ENCODE peak calls at places on chromosomes 3 and 15, in eight cellular contexts. X is SJSA1; H is upper lobe of left lung; N is CD4-positive, CD25-positive, alpha-beta regulatory T cell; T is pancreas; R is fibroblast of lung; L is esophagus squamous epithelium; M is heart right ventricle. Y is an unnamed sample.

GRCh38 chr3:177591371-177591770 is 394.1 kb upstream of the TBL1XR1 start:
- DNase-seq in X (no peak), H (peak; percentile 65), N (no peak), T (no peak), R (no peak), L (no peak), M (no peak), Y (no peak)

GRCh38 chr3:23810342-23811116 is 4.8 kb downstream of the UBE2E1 start:
- DNase-seq in X (no peak), H (peak; percentile 45), N (peak; percentile 20), T (peak; percentile 87), R (peak; percentile 37), L (no peak), M (peak; percentile 48), Y (peak; percentile 47)

GRCh38 chr3:187186801-187187421 is 10.4 kb upstream of the RTP1 start:
- DNase-seq in X (peak; percentile 47), H (peak; percentile 63), N (no peak), T (no peak), R (peak; percentile 84), L (no peak), M (peak; percentile 77), Y (peak; percentile 96)

GRCh38 chr15:54045397-54045796 is 67.2 kb downstream of the UNC13C start:
- DNase-seq in X (no peak), H (no peak), N (no peak), T (no peak), R (no peak), L (no peak), M (no peak), Y (no peak)

GRCh38 chr3:185152433-185153169 is at the start of gene C3orf70:
- DNase-seq in X (peak; percentile 44), H (peak; percentile 32), N (no peak), T (peak; percentile 76), R (peak; percentile 58), L (no peak), M (peak; percentile 67), Y (peak; percentile 72)

GRCh38 chr15:59801649-59802048 is 112.5 kb upstream of the BNIP2 start:
- DNase-seq in X (no peak), H (no peak), N (no peak), T (no peak), R (no peak), L (no peak), M (no peak), Y (no peak)

GRCh38 chr3:134346744-134347143 is 27.5 kb downstream of the AMOTL2 start:
- DNase-seq in X (no peak), H (no peak), N (no peak), T (no peak), R (no peak), L (no peak), M (no peak), Y (no peak)

GRCh38 chr3:153028336-153028735 is 133.7 kb upstream of the RAP2B start:
- DNase-seq in X (no peak), H (no peak), N (no peak), T (no peak), R (peak; percentile 17), L (no peak), M (no peak), Y (no peak)

GRCh38 chr3:58293516-58293915 is 12.5 kb upstream of the RPP14 start:
- DNase-seq in X (no peak), H (no peak), N (no peak), T (no peak), R (no peak), L (no peak), M (no peak), Y (no peak)

GRCh38 chr15:44101286-44101685 is 93.8 kb downstream of the FRMD5 start:
- DNase-seq in X (peak; percentile 25), H (no peak), N (no peak), T (no peak), R (peak; percentile 9), L (no peak), M (no peak), Y (no peak)

GRCh38 chr3:129019266-129019665 is 18.2 kb downstream of the EFCC1 start:
- DNase-seq in X (peak; percentile 84), H (no peak), N (no peak), T (no peak), R (no peak), L (no peak), M (no peak), Y (no peak)

GRCh38 chr15:48332642-48333034 is 1.4 kb downstream of the DUT start:
- DNase-seq in X (no peak), H (no peak), N (no peak), T (no peak), R (no peak), L (no peak), M (no peak), Y (no peak)

GRCh38 chr3:37417297-37418082 is 243.1 kb upstream of the LRRFIP2 start:
- DNase-seq in X (no peak), H (no peak), N (no peak), T (no peak), R (no peak), L (no peak), M (no peak), Y (no peak)

GRCh38 chr15:55737373-55737772 is 5.6 kb downstream of the PRTG start:
- DNase-seq in X (no peak), H (no peak), N (no peak), T (no peak), R (no peak), L (no peak), M (peak; percentile 20), Y (no peak)

GRCh38 chr3:72171946-72172345 is 387.0 kb upstream of the PROK2 start:
- DNase-seq in X (no peak), H (no peak), N (no peak), T (no peak), R (no peak), L (no peak), M (peak; percentile 40), Y (no peak)

GRCh38 chr3:174957581-174958001 is 98.5 kb downstream of the NAALADL2 start:
- DNase-seq in X (peak; percentile 21), H (no peak), N (no peak), T (no peak), R (peak; percentile 33), L (no peak), M (no peak), Y (no peak)

GRCh38 chr3:23075478-23075877 is 127.6 kb upstream of the UBE2E2 start:
- DNase-seq in X (peak; percentile 67), H (no peak), N (no peak), T (no peak), R (peak; percentile 67), L (no peak), M (no peak), Y (no peak)

DNA sequence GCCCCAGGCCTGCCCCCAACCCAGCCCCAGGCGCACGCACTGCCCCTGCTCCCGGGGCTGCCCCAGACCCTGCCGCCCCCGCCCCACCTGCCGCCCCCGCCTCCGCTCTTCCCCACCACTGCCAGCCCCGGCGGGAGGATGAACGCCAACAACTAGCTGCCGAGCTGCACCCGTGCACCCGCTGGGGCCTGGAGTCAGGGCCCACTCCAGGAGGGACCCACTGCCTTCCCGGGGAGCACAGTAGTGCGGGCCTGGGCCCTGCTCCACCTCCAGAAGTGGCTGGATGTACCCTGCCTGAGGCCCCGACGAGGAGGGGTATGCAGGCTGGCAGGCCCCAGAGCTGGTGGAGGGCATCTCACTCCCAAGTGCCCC is 10.9 kb downstream of the ZBTB47 start:
- DNase-seq in X (no peak), H (no peak), N (no peak), T (peak; percentile 72), R (no peak), L (no peak), M (no peak), Y (no peak)
- H3K9me3 ChIP-seq in X (no peaks in the 10 kb centered on the region), H (no peaks in the 10 kb centered on the region), N (no peaks in the 10 kb centered on the region), T (no peaks in the 10 kb centered on the region), R (no peaks in the 10 kb centered on the region), L (no peaks in the 10 kb centered on the region), M (no peaks in the 10 kb centered on the region), Y (no peaks in the 10 kb centered on the region)

DNA sequence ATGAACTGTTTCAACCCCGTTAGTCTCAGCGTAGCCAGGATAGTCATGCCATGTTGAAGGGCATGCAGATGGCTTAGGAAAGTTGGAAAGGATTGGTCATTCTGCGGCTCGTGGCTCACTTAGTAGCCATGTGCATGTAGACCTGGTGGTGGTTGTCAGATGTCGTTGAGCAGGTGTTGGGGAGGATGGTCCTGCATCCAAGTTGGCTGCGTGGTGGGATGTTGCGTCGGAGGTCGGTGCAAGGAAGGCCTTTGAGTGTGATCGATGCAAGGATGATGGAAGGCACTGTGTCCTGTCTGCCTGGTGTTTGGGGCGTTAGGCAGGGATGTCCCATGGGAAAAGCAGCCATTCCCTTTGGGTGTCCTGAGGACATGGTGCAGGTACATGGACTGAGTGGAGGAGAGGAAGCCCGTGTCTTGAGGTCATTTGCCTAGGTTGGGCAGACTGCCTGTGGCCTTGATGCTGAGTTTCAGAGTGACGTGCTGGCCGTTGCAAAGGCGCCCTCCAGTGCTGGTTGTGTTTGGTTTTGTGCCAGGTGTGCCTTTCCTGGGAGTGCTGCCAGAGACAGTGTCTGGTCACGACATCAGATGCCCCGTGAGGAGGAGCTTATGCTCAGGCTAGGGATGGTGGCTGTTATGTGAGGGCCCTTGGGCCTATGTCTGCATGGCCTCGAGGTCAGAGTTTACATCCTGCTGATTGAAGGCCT is 103.4 kb downstream of the SNRPN start:
- DNase-seq in X (no peak), H (peak; percentile 12), N (no peak), T (no peak), R (no peak), L (no peak), M (no peak), Y (no peak)
- H3K9me3 ChIP-seq in X (peaks cover 61% of the 10 kb centered on the region), H (peaks cover 100% of the 10 kb centered on the region), N (peaks cover 100% of the 10 kb centered on the region), T (peaks cover 21% of the 10 kb centered on the region), R (peaks cover 32% of the 10 kb centered on the region), L (peaks cover 100% of the 10 kb centered on the region), M (peaks cover 100% of the 10 kb centered on the region), Y (peaks cover 5% of the 10 kb centered on the region)

DNA sequence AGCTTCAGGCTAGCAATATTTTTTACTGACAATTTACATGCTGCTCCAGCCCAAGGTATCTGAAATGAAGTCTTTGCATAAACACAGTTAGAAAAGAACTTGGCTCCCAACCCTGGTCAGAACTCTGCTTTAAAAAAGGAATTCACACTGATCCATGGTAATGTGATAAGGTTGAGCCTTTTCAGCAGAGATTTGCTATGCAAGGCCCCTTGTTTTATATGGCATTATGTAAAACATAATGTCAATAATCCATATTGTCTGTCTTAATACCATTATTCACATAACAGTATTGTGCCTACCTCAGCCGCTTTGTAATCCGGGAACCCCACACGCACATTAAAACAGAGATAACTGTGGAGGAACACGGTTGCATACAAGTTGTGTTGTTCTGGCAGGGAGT is 55.6 kb upstream of the CHL1 start:
- DNase-seq in X (no peak), H (no peak), N (no peak), T (no peak), R (no peak), L (no peak), M (no peak), Y (no peak)
- H3K9me3 ChIP-seq in X (peaks cover 2% of the 10 kb centered on the region), H (no peaks in the 10 kb centered on the region), N (no peaks in the 10 kb centered on the region), T (no peaks in the 10 kb centered on the region), R (no peaks in the 10 kb centered on the region), L (no peaks in the 10 kb centered on the region), M (no peaks in the 10 kb centered on the region), Y (no peaks in the 10 kb centered on the region)

DNA sequence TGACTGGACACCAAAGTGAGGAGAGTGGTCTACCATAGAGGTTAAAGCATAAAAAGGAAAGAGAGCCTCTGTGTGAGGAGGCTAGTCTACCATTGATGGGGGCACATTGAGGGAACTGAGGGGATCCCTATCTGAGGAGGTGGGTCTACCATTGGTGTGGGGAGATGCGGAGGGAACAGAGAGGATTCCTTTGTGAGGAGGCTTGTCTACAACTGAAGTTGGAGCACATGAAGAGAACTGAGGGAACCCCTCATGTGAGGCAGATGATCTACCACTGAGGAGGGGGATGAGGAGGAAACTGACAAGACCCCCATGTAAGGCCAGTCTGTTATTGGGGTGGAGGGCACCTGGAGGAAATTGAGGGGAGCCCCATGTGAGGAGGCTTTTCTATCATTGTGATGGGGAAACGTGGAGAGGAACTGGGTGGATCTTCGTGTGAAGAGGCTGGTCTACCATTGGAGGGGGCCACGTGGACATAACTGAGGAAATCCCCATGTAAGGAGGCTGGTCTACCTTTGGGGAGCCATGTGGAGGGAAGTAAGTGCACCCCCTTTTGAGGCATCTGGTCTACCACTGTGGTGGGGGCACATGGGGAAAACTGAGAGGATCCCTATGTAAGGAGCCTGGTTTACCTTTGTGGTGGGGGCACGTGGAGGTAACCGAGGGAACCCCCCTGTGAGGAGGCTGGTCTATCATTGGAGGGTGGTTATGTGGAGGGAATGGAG is 160.1 kb downstream of the FBLN2 start:
- DNase-seq in X (no peak), H (no peak), N (no peak), T (no peak), R (no peak), L (no peak), M (peak; percentile 1), Y (no peak)
- H3K9me3 ChIP-seq in X (no peaks in the 10 kb centered on the region), H (peaks cover 6% of the 10 kb centered on the region), N (no peaks in the 10 kb centered on the region), T (no peaks in the 10 kb centered on the region), R (no peaks in the 10 kb centered on the region), L (no peaks in the 10 kb centered on the region), M (no peaks in the 10 kb centered on the region), Y (no peaks in the 10 kb centered on the region)